ENCODE peak calls at places on chromosomes 16 and 17, in four cellular contexts. F, H, C and Z are unnamed samples. For H3K4me1, the result is how much of the 10 kb centered on the place peaks cover.

GRCh38 chr16:65274576-65274975 is 152.7 kb upstream of the CDH11 start:
- DNase-seq in H (no peak), F (no peak), C (no peak), Z (no peak)

GRCh38 chr17:56777859-56778258 is 55.9 kb downstream of the C17orf67 start:
- DNase-seq in F (no peak), H (no peak), C (no peak), Z (no peak)

GRCh38 chr16:2785101-2785991 is 2.0 kb downstream of the PRSS33 start:
- DNase-seq in F (peak), C (no peak), H (no peak), Z (no peak)

GRCh38 chr16:87463722-87464690 is 28.8 kb downstream of the ZCCHC14 start:
- DNase-seq in C (peak), H (no peak), F (no peak), Z (no peak)

GRCh38 chr17:60832206-60832605 is 154.6 kb downstream of the BCAS3 start:
- DNase-seq in H (no peak), C (no peak), F (no peak), Z (no peak)

GRCh38 chr16:77414752-77415231 is 20.0 kb downstream of the ADAMTS18 start:
- DNase-seq in C (no peak), H (no peak), F (no peak), Z (peak)

GRCh38 chr17:44605116-44605505 is 47.8 kb downstream of the FZD2 start:
- DNase-seq in F (no peak), C (no peak), H (no peak), Z (no peak)

GRCh38 chr17:18138065-18138749 is 29.7 kb downstream of the MYO15A start:
- DNase-seq in C (no peak), F (no peak), H (no peak), Z (no peak)

GRCh38 chr17:29215174-29215573 is 31.5 kb upstream of the CRYBA1 start:
- DNase-seq in F (no peak), C (no peak), H (no peak), Z (no peak)

GRCh38 chr17:77462101-77462500 is 321.3 kb downstream of the SEC14L1 start:
- DNase-seq in H (no peak), C (no peak), F (no peak), Z (no peak)

GRCh38 chr16:9665851-9666271 is 516.4 kb downstream of the GRIN2A start:
- DNase-seq in H (no peak), F (no peak), C (no peak), Z (peak)

GRCh38 chr17:6893382-6894205 is 62.1 kb upstream of the TEKT1 start:
- DNase-seq in C (no peak), H (no peak), F (no peak), Z (no peak)

GRCh38 chr17:35744830-35745229 is 8.2 kb downstream of the GAS2L2 start:
- DNase-seq in C (no peak), F (no peak), H (no peak), Z (no peak)

GRCh38 chr17:77579717-77580116 is 378.8 kb upstream of the TNRC6C start:
- DNase-seq in H (no peak), F (no peak), C (no peak), Z (no peak)

GRCh38 chr16:89847056-89847929 is 19.0 kb downstream of the SPIRE2 start:
- DNase-seq in C (no peak), H (no peak), F (peak), Z (no peak)

GRCh38 chr17:17093764-17094163 is 51.5 kb downstream of the MPRIP start:
- DNase-seq in C (no peak), H (no peak), F (no peak), Z (no peak)

GRCh38 chr16:15682105-15682570 is 32.1 kb downstream of the NDE1 start:
- DNase-seq in C (no peak), F (no peak), H (peak), Z (peak)

GRCh38 chr16:27489421-27489820 is 60.3 kb downstream of the GTF3C1 start:
- DNase-seq in C (no peak), H (no peak), F (no peak), Z (no peak)

GRCh38 chr16:31157136-31157535 is 7.3 kb upstream of the PRSS36 start:
- DNase-seq in H (no peak), F (no peak), C (no peak), Z (no peak)

GRCh38 chr17:35745246-35745645 is 7.8 kb downstream of the GAS2L2 start:
- DNase-seq in F (no peak), H (no peak), C (no peak), Z (no peak)

GRCh38 chr16:16797239-16797638 is 418.3 kb downstream of the NPIPA7 start:
- DNase-seq in F (no peak), C (no peak), H (no peak), Z (no peak)

GRCh38 chr16:68668266-68668665 is 23.2 kb downstream of the CDH3 start:
- DNase-seq in H (no peak), C (no peak), F (no peak), Z (peak)

GRCh38 chr16:75071621-75072020 is 45.0 kb downstream of the LDHD start:
- DNase-seq in C (no peak), H (no peak), F (no peak), Z (no peak)
- H3K4me1 ChIP-seq in C (under half), H (under half), F (under half), Z (under half)

DNA sequence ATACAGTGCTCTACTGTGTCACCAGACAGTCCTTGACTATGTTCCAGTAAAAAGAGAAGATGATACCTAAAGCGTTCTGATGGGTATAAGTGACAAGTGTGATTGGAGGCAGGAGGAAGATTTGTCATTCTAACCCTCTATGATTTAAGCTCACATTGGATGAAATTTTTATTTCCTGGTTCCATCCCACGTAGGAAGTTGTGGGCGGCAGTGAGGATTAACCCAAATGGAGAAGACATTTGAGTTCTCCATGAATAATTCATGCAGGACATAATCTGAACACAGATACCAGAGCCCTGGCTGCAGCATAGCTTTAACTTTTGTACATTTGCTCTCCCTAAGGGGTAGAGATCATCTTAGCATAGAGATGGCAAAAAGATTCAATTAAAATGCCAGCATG is 146.4 kb downstream of the SLC39A11 start:
- DNase-seq in C (no peak), H (no peak), F (no peak), Z (no peak)
- H3K4me1 ChIP-seq in C (under half), H (under half), F (under half), Z (under half)

GRCh38 chr17:47959825-47960655 is 2.4 kb upstream of the PRR15L start:
- DNase-seq in C (no peak), F (peak), H (no peak), Z (no peak)

GRCh38 chr17:47955497-47956461 is 1.9 kb downstream of the PRR15L start:
- DNase-seq in C (no peak), H (no peak), F (peak), Z (peak)

GRCh38 chr17:47953945-47954344 is 3.7 kb downstream of the PRR15L start:
- DNase-seq in F (no peak), C (no peak), H (no peak), Z (no peak)

GRCh38 chr17:47957591-47958490 is at the start of gene PRR15L:
- DNase-seq in H (no peak), F (peak), C (no peak), Z (no peak)

GRCh38 chr17:47956818-47957590 is 679 bp downstream of the PRR15L start:
- DNase-seq in C (no peak), F (no peak), H (no peak), Z (no peak)
- H3K4me1 ChIP-seq in C (under half), F (under half), H (under half), Z (under half)

GRCh38 chr16:85166699-85167588 is 54.7 kb upstream of the CIBAR2 start:
- DNase-seq in H (no peak), C (no peak), F (peak), Z (no peak)
- H3K4me1 ChIP-seq in H (under half), C (under half), F (under half), Z (under half)

GRCh38 chr17:1491406-1492248 is 859 bp downstream of the MYO1C start:
- DNase-seq in C (peak), F (peak), H (no peak), Z (no peak)

GRCh38 chr17:1494203-1494602 is 1.7 kb upstream of the MYO1C start:
- DNase-seq in H (no peak), F (no peak), C (no peak), Z (no peak)

GRCh38 chr17:1494736-1495253 is 2.3 kb upstream of the MYO1C start:
- DNase-seq in C (no peak), F (no peak), H (no peak), Z (no peak)

GRCh38 chr17:1492249-1493206 is at the start of gene MYO1C:
- DNase-seq in C (no peak), H (no peak), F (no peak), Z (no peak)

DNA sequence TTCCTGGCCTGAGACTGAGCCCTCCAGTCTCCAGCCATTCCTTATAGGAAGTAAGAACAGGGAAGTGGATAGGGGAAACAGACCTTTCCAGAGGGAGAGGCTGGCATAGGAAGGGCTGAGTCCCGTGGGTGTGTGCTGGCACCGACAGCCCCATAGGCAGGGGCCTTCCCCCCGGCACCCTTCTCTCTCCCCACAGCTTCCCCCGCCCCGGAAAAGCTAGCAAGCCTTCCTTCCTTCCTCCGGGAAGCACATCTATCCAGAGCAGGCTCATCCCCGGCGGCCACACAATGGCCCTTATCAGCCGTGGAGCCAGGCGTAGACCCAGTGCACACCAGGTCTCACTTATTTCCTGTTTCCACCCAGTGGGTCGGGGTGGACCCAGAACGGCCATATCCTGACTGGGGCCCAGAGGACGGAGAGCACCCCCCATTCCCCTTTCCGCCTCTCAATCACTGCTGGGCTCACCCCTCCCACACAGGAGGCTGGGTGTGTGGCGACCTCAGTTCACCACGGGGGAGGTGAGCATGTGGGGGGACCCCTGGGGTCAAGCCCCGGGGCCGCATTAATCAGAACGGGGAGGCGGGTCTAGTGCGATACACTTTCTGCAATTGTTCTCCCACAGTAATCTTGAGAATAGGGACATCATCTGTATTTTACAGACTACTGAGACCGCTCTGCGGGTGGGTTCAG is 950 bp upstream of the MYO1C start:
- DNase-seq in H (no peak), F (no peak), C (no peak), Z (no peak)
- H3K4me1 ChIP-seq in H (under half), F (under half), C (under half), Z (under half)